ENCODE peak calls at places on chromosomes 3 and 15, in eight cellular contexts. V is sigmoid colon; F is CD4-positive, CD25-positive, alpha-beta regulatory T cell; J is PC-3; W is kidney epithelial cell; I is heart left ventricle; L is mesenchymal stem cell; U is GM23248. Q is an unnamed sample.

GRCh38 chr15:76793162-76793561 is 112.0 kb downstream of the SCAPER start:
- DNase-seq in L (no peak), J (no peak), U (no peak), F (no peak), V (no peak), W (no peak), I (no peak), Q (no peak)

GRCh38 chr3:171225698-171226097 is 199.2 kb upstream of the SLC2A2 start:
- DNase-seq in J (no peak), U (peak; percentile 6), F (no peak), V (no peak), W (no peak), I (no peak), L (peak; percentile 21), Q (no peak)

GRCh38 chr3:69306239-69307185 is 79.4 kb downstream of the FRMD4B start:
- DNase-seq in U (peak; percentile 90), L (peak; percentile 94), F (peak; percentile 54), I (peak; percentile 66), W (no peak), J (peak; percentile 64), V (peak; percentile 90), Q (peak; percentile 80)

GRCh38 chr15:62075595-62076279 is 9.0 kb downstream of the C2CD4A start:
- DNase-seq in I (no peak), J (peak; percentile 85), U (peak; percentile 45), F (no peak), W (peak; percentile 65), V (no peak), L (no peak), Q (no peak)

GRCh38 chr3:155727836-155728235 is 17.0 kb downstream of the PLCH1 start:
- DNase-seq in U (no peak), L (no peak), W (no peak), J (peak; percentile 68), I (no peak), F (no peak), V (no peak), Q (no peak)

GRCh38 chr15:43093026-43093425 is 12.8 kb downstream of the UBR1 start:
- DNase-seq in F (no peak), V (no peak), W (no peak), L (peak; percentile 90), U (peak; percentile 6), J (no peak), I (no peak), Q (no peak)

GRCh38 chr3:42229942-42230688 is 35.9 kb downstream of the CCK start:
- DNase-seq in J (peak; percentile 75), L (peak; percentile 57), F (no peak), I (no peak), U (peak; percentile 82), W (no peak), V (no peak), Q (no peak)

GRCh38 chr3:72265661-72266370 is 480.9 kb upstream of the PROK2 start:
- DNase-seq in W (no peak), F (no peak), U (no peak), L (no peak), V (no peak), I (no peak), J (no peak), Q (no peak)

GRCh38 chr3:192422321-192422997 is 304.9 kb downstream of the FGF12 start:
- DNase-seq in U (peak; percentile 8), J (peak; percentile 19), I (no peak), F (no peak), V (no peak), W (no peak), L (no peak), Q (no peak)

GRCh38 chr3:52147804-52148203 is 6.4 kb downstream of the POC1A start:
- DNase-seq in I (no peak), W (no peak), J (no peak), U (no peak), L (peak; percentile 62), F (no peak), V (no peak), Q (no peak)

GRCh38 chr15:43105077-43105769 is 615 bp downstream of the UBR1 start:
- DNase-seq in J (peak; percentile 17), F (no peak), W (no peak), V (no peak), I (no peak), L (no peak), U (peak; percentile 50), Q (peak; percentile 34)

GRCh38 chr3:160460033-160460432 is 10.4 kb upstream of the TRIM59 start:
- DNase-seq in L (no peak), U (no peak), F (no peak), J (no peak), I (no peak), W (no peak), V (no peak), Q (no peak)

GRCh38 chr15:40048155-40048792 is 9.3 kb upstream of the SRP14 start:
- DNase-seq in L (no peak), W (no peak), J (no peak), F (no peak), I (no peak), U (no peak), V (peak; percentile 59), Q (no peak)

GRCh38 chr15:29107971-29108645 is 161.5 kb downstream of the NSMCE3 start:
- DNase-seq in J (no peak), I (no peak), W (no peak), V (no peak), L (no peak), F (no peak), U (no peak), Q (no peak)

GRCh38 chr15:26773917-26774316 is 1.1 kb upstream of the GABRB3 start:
- DNase-seq in L (no peak), J (no peak), I (no peak), W (no peak), U (no peak), V (no peak), F (no peak), Q (no peak)

GRCh38 chr3:126543457-126544090 is 15.2 kb downstream of the C3orf22 start:
- DNase-seq in W (no peak), J (no peak), U (no peak), F (no peak), V (peak; percentile 58), I (no peak), L (no peak), Q (peak; percentile 7)

GRCh38 chr15:101617390-101617965 is 34.7 kb downstream of the TM2D3 start:
- DNase-seq in I (peak; percentile 59), V (no peak), L (no peak), J (no peak), W (no peak), U (no peak), F (no peak), Q (no peak)

GRCh38 chr15:101615986-101616848 is 36.0 kb downstream of the TM2D3 start:
- DNase-seq in F (no peak), W (no peak), U (peak; percentile 93), V (peak; percentile 78), I (peak; percentile 81), J (peak; percentile 76), L (peak; percentile 56), Q (peak; percentile 71)

GRCh38 chr15:101614761-101615160 is 37.4 kb downstream of the TM2D3 start:
- DNase-seq in I (no peak), W (no peak), J (no peak), L (no peak), V (no peak), U (no peak), F (no peak), Q (no peak)

GRCh38 chr15:101614001-101614585 is 38.1 kb downstream of the TM2D3 start:
- DNase-seq in J (no peak), W (no peak), L (no peak), I (no peak), F (no peak), U (no peak), V (no peak), Q (no peak)

DNA sequence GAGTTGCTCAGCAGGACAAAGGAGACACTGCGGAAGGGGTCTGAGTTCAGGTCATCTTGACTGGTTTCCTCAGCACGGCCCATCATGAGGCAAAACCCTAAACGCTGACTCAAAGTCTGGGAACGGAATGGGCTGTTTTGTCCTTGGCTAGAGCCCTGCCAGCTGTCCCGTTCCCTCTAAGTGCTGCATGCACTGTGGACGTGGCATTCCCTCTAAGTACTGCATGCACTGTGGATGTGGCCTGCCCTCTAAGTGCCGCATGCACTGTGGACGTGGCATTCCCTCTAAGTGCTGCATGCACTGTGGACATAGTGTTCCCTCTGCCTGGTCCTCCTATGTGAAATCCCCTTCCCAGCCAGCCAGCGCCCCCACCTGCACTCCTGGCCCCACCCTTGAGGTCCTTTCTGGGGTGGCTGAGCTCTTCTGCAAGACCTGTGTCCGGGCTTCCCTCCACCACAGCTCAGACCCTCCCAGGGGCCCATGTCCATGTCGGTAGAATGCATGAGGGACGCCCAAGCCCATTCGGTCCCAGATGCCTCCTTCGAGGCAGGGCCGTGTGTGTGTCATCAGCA is 36.7 kb downstream of the TM2D3 start:
- DNase-seq in L (no peak), I (peak; percentile 65), F (no peak), U (peak; percentile 78), V (no peak), W (no peak), J (no peak), Q (peak; percentile 34)
- H3K4me3 ChIP-seq in L (no peak overlapping the region), I (no peak overlapping the region), F (no peak overlapping the region), U (peak overlapping the region; percentile 59), V (peak overlapping the region; percentile 19), W (no peak overlapping the region), J (peak overlapping the region; percentile 53), Q (no peak overlapping the region)

GRCh38 chr3:112579232-112579631 is 17.4 kb downstream of the SLC35A5 start:
- DNase-seq in U (no peak), L (no peak), I (no peak), V (no peak), J (no peak), F (no peak), W (no peak), Q (no peak)
- H3K36me3 ChIP-seq in U (peaks cover 21% of the 10 kb centered on the region), L (peaks cover 48% of the 10 kb centered on the region), I (peaks cover 4% of the 10 kb centered on the region), V (peaks cover 5% of the 10 kb centered on the region), J (no peaks in the 10 kb centered on the region), F (peaks cover 54% of the 10 kb centered on the region), W (no peaks in the 10 kb centered on the region), Q (no peaks in the 10 kb centered on the region)

DNA sequence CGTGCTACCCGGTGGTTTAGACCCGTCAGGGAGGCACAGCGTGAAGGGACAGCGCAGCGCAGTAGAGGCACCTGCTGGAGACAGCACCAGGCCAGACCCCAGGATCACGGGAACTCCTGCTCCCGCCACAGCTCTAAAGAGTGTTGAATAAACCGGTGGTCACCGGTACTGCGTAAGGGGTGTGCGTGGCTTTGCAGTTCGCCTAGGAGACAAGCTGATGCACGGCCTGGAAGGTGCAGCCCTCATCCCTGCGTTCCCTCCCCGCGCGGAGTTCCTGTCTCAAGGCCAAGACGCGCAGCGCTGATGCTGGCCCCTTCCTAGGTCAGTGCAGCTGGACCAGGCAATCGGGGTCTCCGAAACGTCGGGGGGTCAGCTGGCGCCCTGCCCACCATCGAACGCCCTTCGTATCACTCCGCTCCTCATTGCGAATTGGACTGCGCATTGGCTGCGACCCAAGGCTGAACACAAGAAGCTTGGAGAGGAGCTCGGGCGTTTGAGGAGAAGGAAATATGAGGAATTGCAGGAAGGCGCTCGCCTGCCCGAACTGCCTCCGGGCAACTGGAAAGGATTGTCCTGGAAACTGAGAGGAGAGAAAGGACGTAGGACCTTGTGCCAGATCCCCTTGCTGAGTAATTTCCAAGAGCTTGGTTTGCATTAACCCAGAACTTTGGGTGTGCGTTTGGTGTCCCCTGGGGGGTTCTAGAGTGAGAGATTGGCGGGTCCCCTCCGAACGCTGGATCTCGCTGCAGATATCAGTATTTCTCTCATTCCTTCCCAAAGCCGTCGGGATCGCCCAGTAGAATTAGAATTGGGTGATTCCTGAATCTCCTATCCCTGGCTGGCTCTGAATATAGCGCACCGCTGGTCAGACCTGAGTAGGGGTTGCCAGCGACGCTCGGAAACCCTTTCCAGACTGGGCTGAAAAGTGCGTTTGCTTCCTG is 2.3 kb upstream of the SOX14 start:
- DNase-seq in I (no peak), V (no peak), W (no peak), L (no peak), J (no peak), U (no peak), F (no peak), Q (no peak)
- H3K27me3 ChIP-seq in I (peaks cover 79% of the 10 kb centered on the region), V (peaks cover 66% of the 10 kb centered on the region), W (peaks cover 71% of the 10 kb centered on the region), L (peaks cover 80% of the 10 kb centered on the region), J (peaks cover 52% of the 10 kb centered on the region), U (peaks cover 62% of the 10 kb centered on the region), F (peaks cover 11% of the 10 kb centered on the region), Q (no peaks in the 10 kb centered on the region)

GRCh38 chr3:186241910-186242821 is 119.9 kb downstream of the DGKG start:
- DNase-seq in I (peak; percentile 86), J (peak; percentile 66), F (no peak), L (peak; percentile 96), V (peak; percentile 79), U (peak; percentile 39), W (no peak), Q (peak; percentile 77)
- H3K4me3 ChIP-seq in I (peak overlapping the region; percentile 56), J (no peak overlapping the region), F (no peak overlapping the region), L (no peak overlapping the region), V (peak overlapping the region; percentile 13), U (no peak overlapping the region), W (no peak overlapping the region), Q (no peak overlapping the region)

Q was measured in testis.